ENCODE peak calls at places on chromosome 6, in ten cellular contexts. One of them, this sample, is unnamed.

GRCh38 chr6:133055527-133055966 is 185.6 kb upstream of the EYA4 start:
- DNase-seq in naive B cell: no peak
- DNase-seq in BE2C: no peak
- DNase-seq in A172: no peak
- DNase-seq in sciatic nerve: no peak
- DNase-seq in NCI-H1417: no peak
- DNase-seq in frontal cortex: no peak
- DNase-seq in NCI-H2081: no peak
- DNase-seq in mammary epithelial cell: no peak
- DNase-seq in effector CD4-positive, alpha-beta T cell: no peak
- DNase-seq in this sample: no peak

GRCh38 chr6:135116566-135116965 is 61.9 kb upstream of the HBS1L start:
- DNase-seq in naive B cell: no peak
- DNase-seq in BE2C: no peak
- DNase-seq in A172: no peak
- DNase-seq in sciatic nerve: no peak
- DNase-seq in NCI-H1417: no peak
- DNase-seq in frontal cortex: no peak
- DNase-seq in NCI-H2081: no peak
- DNase-seq in mammary epithelial cell: no peak
- DNase-seq in effector CD4-positive, alpha-beta T cell: no peak
- DNase-seq in this sample: no peak

GRCh38 chr6:28371280-28371679 is 21.5 kb downstream of the ZKSCAN3 start:
- DNase-seq in naive B cell: no peak
- DNase-seq in BE2C: no peak
- DNase-seq in A172: no peak
- DNase-seq in sciatic nerve: no peak
- DNase-seq in NCI-H1417: no peak
- DNase-seq in frontal cortex: no peak
- DNase-seq in NCI-H2081: no peak
- DNase-seq in mammary epithelial cell: no peak
- DNase-seq in effector CD4-positive, alpha-beta T cell: no peak
- DNase-seq in this sample: no peak

GRCh38 chr6:81750201-81750600 is 2.3 kb downstream of the TENT5A start:
- DNase-seq in naive B cell: no peak
- DNase-seq in BE2C: no peak
- DNase-seq in A172: no peak
- DNase-seq in sciatic nerve: no peak
- DNase-seq in NCI-H1417: no peak
- DNase-seq in frontal cortex: no peak
- DNase-seq in NCI-H2081: no peak
- DNase-seq in mammary epithelial cell: no peak
- DNase-seq in effector CD4-positive, alpha-beta T cell: no peak
- DNase-seq in this sample: no peak

GRCh38 chr6:77551135-77551534 is 87.8 kb upstream of the HTR1B start:
- DNase-seq in naive B cell: no peak
- DNase-seq in BE2C: no peak
- DNase-seq in A172: no peak
- DNase-seq in sciatic nerve: no peak
- DNase-seq in NCI-H1417: no peak
- DNase-seq in frontal cortex: no peak
- DNase-seq in NCI-H2081: no peak
- DNase-seq in mammary epithelial cell: no peak
- DNase-seq in effector CD4-positive, alpha-beta T cell: no peak
- DNase-seq in this sample: no peak

GRCh38 chr6:71321344-71321743 is 32.7 kb downstream of the OGFRL1 start:
- DNase-seq in naive B cell: no peak
- DNase-seq in BE2C: no peak
- DNase-seq in A172: no peak
- DNase-seq in sciatic nerve: no peak
- DNase-seq in NCI-H1417: no peak
- DNase-seq in frontal cortex: no peak
- DNase-seq in NCI-H2081: peak
- DNase-seq in mammary epithelial cell: no peak
- DNase-seq in effector CD4-positive, alpha-beta T cell: no peak
- DNase-seq in this sample: no peak

GRCh38 chr6:7993952-7994351 is 70.2 kb downstream of the BLOC1S5 start:
- DNase-seq in naive B cell: no peak
- DNase-seq in BE2C: no peak
- DNase-seq in A172: no peak
- DNase-seq in sciatic nerve: no peak
- DNase-seq in NCI-H1417: no peak
- DNase-seq in frontal cortex: no peak
- DNase-seq in NCI-H2081: no peak
- DNase-seq in mammary epithelial cell: no peak
- DNase-seq in effector CD4-positive, alpha-beta T cell: no peak
- DNase-seq in this sample: no peak

GRCh38 chr6:36533321-36533720 is 14.0 kb downstream of the STK38 start:
- DNase-seq in naive B cell: no peak
- DNase-seq in BE2C: no peak
- DNase-seq in A172: no peak
- DNase-seq in sciatic nerve: no peak
- DNase-seq in NCI-H1417: no peak
- DNase-seq in frontal cortex: no peak
- DNase-seq in NCI-H2081: no peak
- DNase-seq in mammary epithelial cell: no peak
- DNase-seq in effector CD4-positive, alpha-beta T cell: no peak
- DNase-seq in this sample: no peak

GRCh38 chr6:44253307-44254101 is 3.8 kb downstream of the SLC35B2 start:
- DNase-seq in naive B cell: peak
- DNase-seq in BE2C: peak
- DNase-seq in A172: peak
- DNase-seq in sciatic nerve: peak
- DNase-seq in NCI-H1417: peak
- DNase-seq in frontal cortex: no peak
- DNase-seq in NCI-H2081: peak
- DNase-seq in mammary epithelial cell: peak
- DNase-seq in effector CD4-positive, alpha-beta T cell: peak
- DNase-seq in this sample: no peak

GRCh38 chr6:167827062-167827587 is 414 bp downstream of the AFDN start:
- DNase-seq in naive B cell: no peak
- DNase-seq in BE2C: no peak
- DNase-seq in A172: no peak
- DNase-seq in sciatic nerve: no peak
- DNase-seq in NCI-H1417: peak
- DNase-seq in frontal cortex: no peak
- DNase-seq in NCI-H2081: no peak
- DNase-seq in mammary epithelial cell: no peak
- DNase-seq in effector CD4-positive, alpha-beta T cell: no peak
- DNase-seq in this sample: no peak

GRCh38 chr6:101398716-101399626 is 5.5 kb downstream of the GRIK2 start:
- DNase-seq in naive B cell: no peak
- DNase-seq in BE2C: peak
- DNase-seq in A172: no peak
- DNase-seq in sciatic nerve: no peak
- DNase-seq in NCI-H1417: no peak
- DNase-seq in frontal cortex: no peak
- DNase-seq in NCI-H2081: no peak
- DNase-seq in mammary epithelial cell: no peak
- DNase-seq in effector CD4-positive, alpha-beta T cell: no peak
- DNase-seq in this sample: no peak

GRCh38 chr6:110864816-110865215 is 9.8 kb upstream of the AMD1 start:
- DNase-seq in naive B cell: no peak
- DNase-seq in BE2C: no peak
- DNase-seq in A172: no peak
- DNase-seq in sciatic nerve: no peak
- DNase-seq in NCI-H1417: no peak
- DNase-seq in frontal cortex: no peak
- DNase-seq in NCI-H2081: no peak
- DNase-seq in mammary epithelial cell: no peak
- DNase-seq in effector CD4-positive, alpha-beta T cell: no peak
- DNase-seq in this sample: no peak

GRCh38 chr6:138346302-138347195 is 31.2 kb upstream of the SMIM28 start:
- DNase-seq in naive B cell: no peak
- DNase-seq in BE2C: no peak
- DNase-seq in A172: no peak
- DNase-seq in sciatic nerve: no peak
- DNase-seq in NCI-H1417: no peak
- DNase-seq in frontal cortex: no peak
- DNase-seq in NCI-H2081: no peak
- DNase-seq in mammary epithelial cell: peak
- DNase-seq in effector CD4-positive, alpha-beta T cell: no peak
- DNase-seq in this sample: no peak

GRCh38 chr6:138404666-138405337 is 779 bp downstream of the HEBP2 start:
- DNase-seq in naive B cell: peak
- DNase-seq in BE2C: no peak
- DNase-seq in A172: no peak
- DNase-seq in sciatic nerve: no peak
- DNase-seq in NCI-H1417: peak
- DNase-seq in frontal cortex: peak
- DNase-seq in NCI-H2081: no peak
- DNase-seq in mammary epithelial cell: peak
- DNase-seq in effector CD4-positive, alpha-beta T cell: peak
- DNase-seq in this sample: no peak

GRCh38 chr6:139597781-139598368 is 223.4 kb upstream of the CITED2 start:
- DNase-seq in naive B cell: no peak
- DNase-seq in BE2C: no peak
- DNase-seq in A172: peak
- DNase-seq in sciatic nerve: peak
- DNase-seq in NCI-H1417: no peak
- DNase-seq in frontal cortex: no peak
- DNase-seq in NCI-H2081: no peak
- DNase-seq in mammary epithelial cell: peak
- DNase-seq in effector CD4-positive, alpha-beta T cell: no peak
- DNase-seq in this sample: no peak

GRCh38 chr6:166553563-166554271 is 32.8 kb downstream of the RAMACL start:
- DNase-seq in naive B cell: no peak
- DNase-seq in BE2C: no peak
- DNase-seq in A172: peak
- DNase-seq in sciatic nerve: no peak
- DNase-seq in NCI-H1417: no peak
- DNase-seq in frontal cortex: peak
- DNase-seq in NCI-H2081: no peak
- DNase-seq in mammary epithelial cell: peak
- DNase-seq in effector CD4-positive, alpha-beta T cell: no peak
- DNase-seq in this sample: peak

GRCh38 chr6:16200231-16200941 is 38.0 kb upstream of the GMPR start:
- DNase-seq in naive B cell: no peak
- DNase-seq in BE2C: no peak
- DNase-seq in A172: no peak
- DNase-seq in sciatic nerve: no peak
- DNase-seq in NCI-H1417: peak
- DNase-seq in frontal cortex: no peak
- DNase-seq in NCI-H2081: no peak
- DNase-seq in mammary epithelial cell: no peak
- DNase-seq in effector CD4-positive, alpha-beta T cell: no peak
- DNase-seq in this sample: no peak

GRCh38 chr6:82275686-82276085 is 28.1 kb upstream of the IBTK start:
- DNase-seq in naive B cell: no peak
- DNase-seq in BE2C: no peak
- DNase-seq in A172: no peak
- DNase-seq in sciatic nerve: no peak
- DNase-seq in NCI-H1417: no peak
- DNase-seq in frontal cortex: no peak
- DNase-seq in NCI-H2081: no peak
- DNase-seq in mammary epithelial cell: no peak
- DNase-seq in effector CD4-positive, alpha-beta T cell: no peak
- DNase-seq in this sample: no peak

GRCh38 chr6:105600342-105601293 is 197.7 kb upstream of the PREP start:
- DNase-seq in naive B cell: no peak
- DNase-seq in BE2C: no peak
- DNase-seq in A172: peak
- DNase-seq in sciatic nerve: no peak
- DNase-seq in NCI-H1417: no peak
- DNase-seq in frontal cortex: no peak
- DNase-seq in NCI-H2081: no peak
- DNase-seq in mammary epithelial cell: peak
- DNase-seq in effector CD4-positive, alpha-beta T cell: no peak
- DNase-seq in this sample: no peak

GRCh38 chr6:4587171-4587570 is 189.0 kb upstream of the CDYL start:
- DNase-seq in naive B cell: no peak
- DNase-seq in BE2C: no peak
- DNase-seq in A172: no peak
- DNase-seq in sciatic nerve: no peak
- DNase-seq in NCI-H1417: no peak
- DNase-seq in frontal cortex: no peak
- DNase-seq in NCI-H2081: no peak
- DNase-seq in mammary epithelial cell: no peak
- DNase-seq in effector CD4-positive, alpha-beta T cell: no peak
- DNase-seq in this sample: no peak

GRCh38 chr6:119566546-119567263 is 217.1 kb upstream of the MAN1A1 start:
- DNase-seq in naive B cell: no peak
- DNase-seq in BE2C: peak
- DNase-seq in A172: peak
- DNase-seq in sciatic nerve: no peak
- DNase-seq in NCI-H1417: no peak
- DNase-seq in frontal cortex: no peak
- DNase-seq in NCI-H2081: no peak
- DNase-seq in mammary epithelial cell: no peak
- DNase-seq in effector CD4-positive, alpha-beta T cell: no peak
- DNase-seq in this sample: no peak

GRCh38 chr6:105259912-105260889 is 80.4 kb upstream of the POPDC3 start:
- DNase-seq in naive B cell: no peak
- DNase-seq in BE2C: no peak
- DNase-seq in A172: no peak
- DNase-seq in sciatic nerve: no peak
- DNase-seq in NCI-H1417: peak
- DNase-seq in frontal cortex: no peak
- DNase-seq in NCI-H2081: peak
- DNase-seq in mammary epithelial cell: no peak
- DNase-seq in effector CD4-positive, alpha-beta T cell: no peak
- DNase-seq in this sample: no peak

GRCh38 chr6:53103993-53104675 is 38.9 kb downstream of the FBXO9 start:
- DNase-seq in naive B cell: peak
- DNase-seq in BE2C: no peak
- DNase-seq in A172: peak
- DNase-seq in sciatic nerve: no peak
- DNase-seq in NCI-H1417: no peak
- DNase-seq in frontal cortex: no peak
- DNase-seq in NCI-H2081: peak
- DNase-seq in mammary epithelial cell: peak
- DNase-seq in effector CD4-positive, alpha-beta T cell: no peak
- DNase-seq in this sample: no peak

GRCh38 chr6:42193491-42193894 is 1.3 kb downstream of the GUCA1B start:
- DNase-seq in naive B cell: no peak
- DNase-seq in BE2C: no peak
- DNase-seq in A172: peak
- DNase-seq in sciatic nerve: no peak
- DNase-seq in NCI-H1417: no peak
- DNase-seq in frontal cortex: no peak
- DNase-seq in NCI-H2081: no peak
- DNase-seq in mammary epithelial cell: peak
- DNase-seq in effector CD4-positive, alpha-beta T cell: no peak
- DNase-seq in this sample: no peak

GRCh38 chr6:33417127-33417902 is 592 bp downstream of the CUTA start:
- DNase-seq in naive B cell: no peak
- DNase-seq in BE2C: no peak
- DNase-seq in A172: peak
- DNase-seq in sciatic nerve: no peak
- DNase-seq in NCI-H1417: no peak
- DNase-seq in frontal cortex: no peak
- DNase-seq in NCI-H2081: no peak
- DNase-seq in mammary epithelial cell: peak
- DNase-seq in effector CD4-positive, alpha-beta T cell: no peak
- DNase-seq in this sample: no peak

This sample was measured in cardiac septum.